ENCODE peak calls at places on chromosome 9, in seven cellular contexts. S is gastrocnemius medialis, G is PC-3, J is right cardiac atrium, T is heart left ventricle, Z is aorta, K is upper lobe of right lung. X is an unnamed sample. For H3K4me1, the result is how much of the 10 kb centered on the place peaks cover.

GRCh38 chr9:89606049-89606481 is 1.3 kb downstream of the GADD45G start:
- ATAC-seq in S (no peak), Z (peak), J (peak), T (peak), G (peak), K (peak), X (peak)

GRCh38 chr9:97397220-97397619 is 14.7 kb upstream of the TDRD7 start:
- ATAC-seq in J (no peak), S (no peak), K (no peak), T (no peak), Z (no peak), G (peak), X (no peak)

GRCh38 chr9:121779381-121780117 is 128.1 kb downstream of the DAB2IP start:
- ATAC-seq in T (peak), S (peak), K (no peak), Z (no peak), G (no peak), J (no peak), X (peak)

GRCh38 chr9:137531099-137531765 is 19.0 kb downstream of the PNPLA7 start:
- ATAC-seq in G (no peak), S (no peak), Z (no peak), T (peak), J (no peak), K (no peak), X (no peak)

GRCh38 chr9:5866685-5867084 is 24.0 kb upstream of the MLANA start:
- ATAC-seq in S (no peak), G (no peak), J (no peak), T (no peak), Z (no peak), K (no peak), X (no peak)

GRCh38 chr9:2132484-2133082 is 117.4 kb downstream of the SMARCA2 start:
- ATAC-seq in G (peak), J (no peak), Z (no peak), T (no peak), K (no peak), S (no peak), X (no peak)

GRCh38 chr9:134642385-134643181 is 980 bp downstream of the COL5A1 start:
- ATAC-seq in G (no peak), Z (peak), J (peak), T (peak), K (peak), S (no peak), X (peak)

GRCh38 chr9:127968717-127969383 is 11.9 kb downstream of the EEIG1 start:
- ATAC-seq in S (peak), J (peak), K (no peak), Z (no peak), G (peak), T (peak), X (peak)

GRCh38 chr9:84839538-84839937 is 170.0 kb downstream of the NTRK2 start:
- ATAC-seq in K (no peak), S (no peak), J (no peak), Z (no peak), G (no peak), T (no peak), X (no peak)

GRCh38 chr9:106613250-106613737 is 249.7 kb upstream of the ZNF462 start:
- ATAC-seq in Z (no peak), K (peak), G (peak), T (peak), S (no peak), J (no peak), X (no peak)

GRCh38 chr9:121619989-121620673 is 31.3 kb upstream of the DAB2IP start:
- ATAC-seq in J (peak), Z (peak), S (peak), T (peak), G (no peak), K (peak), X (peak)

GRCh38 chr9:104769655-104770054 is 5.7 kb downstream of the NIPSNAP3B start:
- ATAC-seq in J (no peak), S (no peak), K (no peak), T (no peak), Z (no peak), G (no peak), X (no peak)
- H3K4me1 ChIP-seq in J (under half), S (under half), K (under half), T (under half), Z (under half), G (under half), X (under half)

DNA sequence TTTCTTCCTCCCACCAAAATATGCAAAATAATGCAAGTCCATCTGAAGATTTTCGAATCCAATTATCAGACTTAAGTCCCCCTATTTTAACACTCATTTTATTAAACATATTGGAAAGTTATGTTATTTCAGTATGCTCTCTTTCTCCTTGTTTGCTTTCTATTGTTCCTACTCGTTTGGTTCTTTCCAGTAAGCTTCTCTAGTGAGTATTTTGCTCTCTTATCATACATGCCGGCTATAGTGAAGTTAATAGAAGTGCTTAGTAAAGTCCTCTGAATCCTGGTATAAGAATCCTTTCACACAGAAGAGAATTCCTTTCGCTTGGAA is 496 bp downstream of the ALDH1A1 start:
- ATAC-seq in J (no peak), T (no peak), Z (no peak), K (no peak), S (no peak), G (no peak), X (no peak)
- H3K27ac ChIP-seq in J (no peak), T (peak), Z (peak), K (peak), S (peak), G (no peak), X (peak)

GRCh38 chr9:95089916-95090791 is 227.4 kb downstream of the FANCC start:
- ATAC-seq in K (peak), Z (peak), J (peak), S (peak), T (peak), G (no peak), X (peak)

GRCh38 chr9:95091971-95092320 is 225.6 kb downstream of the FANCC start:
- ATAC-seq in S (no peak), K (no peak), J (no peak), Z (peak), G (peak), T (peak), X (no peak)

GRCh38 chr9:95090871-95091573 is 226.5 kb downstream of the FANCC start:
- ATAC-seq in T (peak), J (peak), S (no peak), K (no peak), G (no peak), Z (no peak), X (no peak)

GRCh38 chr9:95092321-95093072 is 225.0 kb downstream of the FANCC start:
- ATAC-seq in S (peak), G (peak), K (no peak), Z (peak), T (peak), J (peak), X (peak)

DNA sequence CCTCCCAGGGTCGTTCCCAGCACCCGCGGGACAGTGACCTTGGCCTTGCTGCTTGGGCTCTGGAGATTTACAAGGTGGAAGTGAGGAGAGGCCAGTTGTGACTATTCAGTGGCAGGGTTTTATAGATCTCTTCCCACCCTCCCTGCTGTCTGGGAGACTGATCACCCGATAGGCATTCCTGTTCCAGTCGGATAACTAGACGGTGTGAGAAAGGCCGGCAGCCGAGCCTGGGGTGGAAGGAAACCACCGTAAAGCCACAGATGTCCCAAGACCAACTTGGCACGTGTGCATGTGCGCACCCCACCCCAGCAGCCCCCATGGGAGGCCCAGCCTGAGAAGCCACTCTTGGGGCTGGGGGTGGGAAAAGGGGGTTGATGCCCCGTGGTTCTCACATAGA is 225.9 kb downstream of the FANCC start:
- ATAC-seq in G (peak), K (no peak), T (no peak), J (no peak), Z (peak), S (no peak), X (no peak)
- H3K4me1 ChIP-seq in G (under half), K (half or more), T (half or more), J (under half), Z (under half), S (half or more), X (under half)

GRCh38 chr9:17134843-17135577 is at the start of gene CNTLN:
- ATAC-seq in J (peak), S (peak), K (peak), G (peak), Z (peak), T (peak), X (peak)

GRCh38 chr9:17131494-17131893 is 3.3 kb upstream of the CNTLN start:
- ATAC-seq in K (no peak), T (no peak), G (peak), S (no peak), Z (no peak), J (no peak), X (no peak)

GRCh38 chr9:17135578-17135904 is 701 bp downstream of the CNTLN start:
- ATAC-seq in T (no peak), J (no peak), S (no peak), G (no peak), Z (no peak), K (no peak), X (no peak)

GRCh38 chr9:17137576-17137975 is 2.7 kb downstream of the CNTLN start:
- ATAC-seq in K (no peak), J (no peak), G (no peak), S (no peak), T (no peak), Z (no peak), X (no peak)

GRCh38 chr9:17134396-17134842 is 421 bp upstream of the CNTLN start:
- ATAC-seq in T (peak), J (peak), Z (peak), G (no peak), K (peak), S (peak), X (peak)
- H3K27ac ChIP-seq in T (peak), J (peak), Z (no peak), G (no peak), K (peak), S (peak), X (peak)

DNA sequence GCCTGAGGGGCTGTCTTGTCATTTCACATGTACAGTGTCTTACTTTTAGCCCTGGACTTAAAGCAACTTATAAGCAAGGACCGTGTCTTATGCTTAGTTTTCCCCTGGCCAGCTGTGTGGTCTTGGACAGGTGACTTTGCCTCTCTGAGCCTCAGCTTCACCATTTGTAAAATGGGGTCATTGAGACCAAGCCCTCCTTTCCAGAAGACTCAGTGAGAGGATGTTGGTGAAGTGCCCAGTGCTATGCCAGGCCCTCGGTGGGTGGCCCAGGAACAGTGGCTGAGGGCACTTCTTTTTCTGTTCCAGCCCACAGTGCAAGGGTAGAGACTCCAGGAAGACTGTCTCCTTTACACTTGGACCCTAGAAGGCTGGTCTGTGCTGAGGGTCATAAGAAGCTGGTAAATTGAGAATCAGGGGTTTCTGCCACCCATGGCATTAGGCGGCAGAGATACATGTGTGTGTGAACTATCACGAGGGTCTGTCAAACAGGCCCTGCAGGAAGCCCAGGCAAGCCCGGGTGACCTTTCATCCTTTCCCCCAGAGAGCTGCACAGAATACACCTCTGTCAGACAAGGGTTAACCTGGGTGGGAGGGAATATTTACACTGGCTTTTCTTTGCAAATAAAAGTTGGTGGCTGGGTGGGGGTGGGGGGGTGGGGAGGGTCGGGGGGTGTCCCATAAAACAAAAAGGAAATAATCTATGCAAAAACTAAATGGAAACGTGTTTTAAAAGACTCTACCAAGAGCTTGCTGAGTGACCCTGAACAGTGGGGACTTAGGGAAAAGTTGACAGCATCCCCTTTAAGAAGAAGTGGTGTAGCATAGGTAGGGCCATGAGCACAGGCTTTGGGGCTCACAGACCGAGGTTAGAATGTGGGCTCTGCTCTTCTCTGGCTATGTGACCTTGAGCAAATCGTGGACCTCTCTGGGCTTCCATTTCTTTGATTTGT is 20.4 kb upstream of the KIF12 start:
- ATAC-seq in G (no peak), J (no peak), K (no peak), Z (no peak), T (no peak), S (no peak), X (no peak)
- H3K4me1 ChIP-seq in G (under half), J (under half), K (under half), Z (under half), T (under half), S (under half), X (under half)

DNA sequence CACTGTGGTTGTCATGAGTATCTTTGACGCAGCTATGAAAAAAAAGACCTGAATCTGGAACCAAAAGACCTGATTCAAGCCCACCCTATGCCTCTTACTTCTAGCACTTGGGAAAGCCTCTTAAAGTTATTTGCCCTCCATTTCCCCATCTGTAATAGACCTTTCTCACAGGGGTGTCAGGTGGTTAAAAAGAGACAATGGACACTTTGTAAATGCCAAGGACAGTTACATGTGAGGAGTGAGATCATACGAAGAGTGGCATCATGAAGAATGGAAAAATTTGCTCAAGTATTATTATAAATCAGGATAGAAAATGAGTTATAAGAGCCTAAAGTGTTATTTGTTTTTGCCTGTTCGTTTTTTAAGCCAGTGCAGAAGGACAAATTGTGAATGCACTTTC is 46.5 kb downstream of the ACTL7B start:
- ATAC-seq in S (no peak), T (no peak), Z (no peak), G (no peak), K (no peak), J (no peak), X (no peak)
- H3K27ac ChIP-seq in S (no peak), T (no peak), Z (no peak), G (no peak), K (no peak), J (no peak), X (no peak)

GRCh38 chr9:95040106-95040505 is 277.4 kb downstream of the FANCC start:
- ATAC-seq in G (no peak), S (no peak), J (no peak), Z (no peak), K (no peak), T (no peak), X (no peak)
- H3K4me1 ChIP-seq in G (under half), S (half or more), J (under half), Z (under half), K (under half), T (half or more), X (under half)

DNA sequence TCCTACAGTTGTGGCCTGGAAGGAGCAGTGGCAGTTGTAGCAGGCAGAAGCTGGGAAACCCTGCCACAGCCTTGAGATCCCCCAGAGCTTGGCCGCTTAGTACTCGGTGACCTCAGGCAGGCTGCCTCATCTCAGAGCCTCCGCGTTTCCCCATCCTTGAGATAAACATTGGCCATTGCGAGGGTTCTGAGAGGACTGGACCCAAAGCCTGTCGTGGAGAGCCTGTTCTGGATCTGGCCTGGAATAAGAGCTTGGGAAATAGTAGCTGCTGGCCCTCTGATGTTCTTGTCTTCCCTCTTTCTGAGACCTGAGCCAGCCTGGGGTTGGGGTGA is 1.3 kb downstream of the MIGA2 start:
- ATAC-seq in J (no peak), Z (no peak), T (no peak), K (no peak), S (no peak), G (no peak), X (peak)
- H3K27ac ChIP-seq in J (peak), Z (no peak), T (peak), K (no peak), S (peak), G (no peak), X (no peak)

X was measured in gastroesophageal sphincter.